ENCODE peak calls at places on chromosomes 6 and 20, in six cellular contexts. Y, M, K, V, P and I are unnamed samples.

GRCh38 chr6:105601541-105602174 is 198.8 kb upstream of the PREP start:
- DNase-seq in Y (no peak), M (peak), K (peak), V (peak), P (peak), I (peak)

GRCh38 chr20:23022849-23023248 is 12.3 kb upstream of the SSTR4 start:
- DNase-seq in Y (no peak), M (no peak), K (no peak), V (no peak), P (no peak), I (no peak)

GRCh38 chr20:17636523-17637412 is 45.3 kb downstream of the RRBP1 start:
- DNase-seq in Y (peak), M (peak), K (peak), V (no peak), P (no peak), I (no peak)

GRCh38 chr6:122389704-122390103 is 9.7 kb upstream of the HSF2 start:
- DNase-seq in Y (peak), M (no peak), K (no peak), V (no peak), P (no peak), I (no peak)

GRCh38 chr20:6708010-6708409 is 59.5 kb upstream of the BMP2 start:
- DNase-seq in Y (no peak), M (no peak), K (peak), V (peak), P (no peak), I (peak)

GRCh38 chr6:108737594-108738546 is 110.4 kb upstream of the ARMC2 start:
- DNase-seq in Y (no peak), M (no peak), K (peak), V (peak), P (peak), I (peak)

GRCh38 chr20:46959081-46959692 is 64.5 kb downstream of the EYA2 start:
- DNase-seq in Y (peak), M (no peak), K (no peak), V (peak), P (peak), I (no peak)

GRCh38 chr20:49278817-49279676 is 1.2 kb upstream of the ZNFX1 start:
- DNase-seq in Y (peak), M (no peak), K (peak), V (peak), P (no peak), I (no peak)

GRCh38 chr6:3226422-3227362 is 761 bp downstream of the TUBB2B start:
- DNase-seq in Y (peak), M (peak), K (no peak), V (no peak), P (no peak), I (no peak)

GRCh38 chr6:113586413-113586812 is 270.7 kb upstream of the MARCKS start:
- DNase-seq in Y (no peak), M (no peak), K (no peak), V (no peak), P (peak), I (no peak)

GRCh38 chr6:162973975-162974374 is 246.2 kb downstream of the PACRG start:
- DNase-seq in Y (no peak), M (no peak), K (no peak), V (no peak), P (no peak), I (no peak)

GRCh38 chr6:99522531-99522930 is 7.3 kb upstream of the USP45 start:
- DNase-seq in Y (no peak), M (no peak), K (no peak), V (peak), P (no peak), I (no peak)